ENCODE peak calls at places on chromosomes 6 and 20, in seven cellular contexts. One of them, this sample, is unnamed.

GRCh38 chr6:157058574-157058973 is 264.7 kb downstream of the TMEM242 start:
- DNase-seq in stimulated activated CD4-positive, alpha-beta T cell treated with anti-CD3 and anti-CD28 coated beads, Interleukin-1b, Interleukin-23, amount 100 ng/mL, for 1 hour: no peak
- DNase-seq in PC-3: no peak
- DNase-seq in activated CD4-positive, alpha-beta T cell treated with anti-CD3 and anti-CD28 coated beads for 24 hours: no peak
- DNase-seq in foreskin melanocyte: no peak
- DNase-seq in transverse colon: no peak
- DNase-seq in RKO: no peak
- DNase-seq in this sample: no peak

GRCh38 chr6:169738972-169739529 is 12.3 kb downstream of the DYNLT2 start:
- DNase-seq in RKO: no peak
- DNase-seq in stimulated activated CD4-positive, alpha-beta T cell treated with anti-CD3 and anti-CD28 coated beads, Interleukin-1b, Interleukin-23, amount 100 ng/mL, for 1 hour: no peak
- DNase-seq in transverse colon: no peak
- DNase-seq in foreskin melanocyte: no peak
- DNase-seq in activated CD4-positive, alpha-beta T cell treated with anti-CD3 and anti-CD28 coated beads for 24 hours: no peak
- DNase-seq in PC-3: no peak
- DNase-seq in this sample: no peak

GRCh38 chr6:71433441-71433840 is 144.8 kb downstream of the OGFRL1 start:
- DNase-seq in RKO: no peak
- DNase-seq in stimulated activated CD4-positive, alpha-beta T cell treated with anti-CD3 and anti-CD28 coated beads, Interleukin-1b, Interleukin-23, amount 100 ng/mL, for 1 hour: no peak
- DNase-seq in foreskin melanocyte: no peak
- DNase-seq in activated CD4-positive, alpha-beta T cell treated with anti-CD3 and anti-CD28 coated beads for 24 hours: no peak
- DNase-seq in PC-3: no peak
- DNase-seq in transverse colon: no peak
- DNase-seq in this sample: no peak

GRCh38 chr6:36780517-36781210 is 58.6 kb downstream of the CPNE5 start:
- DNase-seq in activated CD4-positive, alpha-beta T cell treated with anti-CD3 and anti-CD28 coated beads for 24 hours: no peak
- DNase-seq in foreskin melanocyte: no peak
- DNase-seq in transverse colon: no peak
- DNase-seq in PC-3: no peak
- DNase-seq in RKO: no peak
- DNase-seq in stimulated activated CD4-positive, alpha-beta T cell treated with anti-CD3 and anti-CD28 coated beads, Interleukin-1b, Interleukin-23, amount 100 ng/mL, for 1 hour: no peak
- DNase-seq in this sample: no peak

GRCh38 chr6:71478834-71479541 is 190.4 kb downstream of the OGFRL1 start:
- DNase-seq in activated CD4-positive, alpha-beta T cell treated with anti-CD3 and anti-CD28 coated beads for 24 hours: no peak
- DNase-seq in foreskin melanocyte: peak
- DNase-seq in stimulated activated CD4-positive, alpha-beta T cell treated with anti-CD3 and anti-CD28 coated beads, Interleukin-1b, Interleukin-23, amount 100 ng/mL, for 1 hour: no peak
- DNase-seq in transverse colon: no peak
- DNase-seq in RKO: peak
- DNase-seq in PC-3: peak
- DNase-seq in this sample: peak

GRCh38 chr6:3612341-3613041 is 139.0 kb downstream of the PXDC1 start:
- DNase-seq in transverse colon: no peak
- DNase-seq in activated CD4-positive, alpha-beta T cell treated with anti-CD3 and anti-CD28 coated beads for 24 hours: no peak
- DNase-seq in stimulated activated CD4-positive, alpha-beta T cell treated with anti-CD3 and anti-CD28 coated beads, Interleukin-1b, Interleukin-23, amount 100 ng/mL, for 1 hour: no peak
- DNase-seq in PC-3: peak
- DNase-seq in RKO: peak
- DNase-seq in foreskin melanocyte: no peak
- DNase-seq in this sample: peak

GRCh38 chr6:5275497-5275896 is 14.2 kb downstream of the FARS2 start:
- DNase-seq in RKO: no peak
- DNase-seq in PC-3: peak
- DNase-seq in activated CD4-positive, alpha-beta T cell treated with anti-CD3 and anti-CD28 coated beads for 24 hours: no peak
- DNase-seq in stimulated activated CD4-positive, alpha-beta T cell treated with anti-CD3 and anti-CD28 coated beads, Interleukin-1b, Interleukin-23, amount 100 ng/mL, for 1 hour: no peak
- DNase-seq in transverse colon: no peak
- DNase-seq in foreskin melanocyte: no peak
- DNase-seq in this sample: no peak

GRCh38 chr6:16322666-16323312 is 84.4 kb downstream of the GMPR start:
- DNase-seq in PC-3: peak
- DNase-seq in RKO: peak
- DNase-seq in foreskin melanocyte: no peak
- DNase-seq in transverse colon: peak
- DNase-seq in activated CD4-positive, alpha-beta T cell treated with anti-CD3 and anti-CD28 coated beads for 24 hours: peak
- DNase-seq in stimulated activated CD4-positive, alpha-beta T cell treated with anti-CD3 and anti-CD28 coated beads, Interleukin-1b, Interleukin-23, amount 100 ng/mL, for 1 hour: peak
- DNase-seq in this sample: peak

GRCh38 chr6:3426817-3427739 is 29.8 kb downstream of the SLC22A23 start:
- DNase-seq in PC-3: no peak
- DNase-seq in RKO: no peak
- DNase-seq in transverse colon: no peak
- DNase-seq in stimulated activated CD4-positive, alpha-beta T cell treated with anti-CD3 and anti-CD28 coated beads, Interleukin-1b, Interleukin-23, amount 100 ng/mL, for 1 hour: no peak
- DNase-seq in foreskin melanocyte: no peak
- DNase-seq in activated CD4-positive, alpha-beta T cell treated with anti-CD3 and anti-CD28 coated beads for 24 hours: no peak
- DNase-seq in this sample: no peak

GRCh38 chr6:62808575-62809293 is 402.5 kb upstream of the FKBP1C start:
- DNase-seq in RKO: no peak
- DNase-seq in PC-3: no peak
- DNase-seq in transverse colon: peak
- DNase-seq in activated CD4-positive, alpha-beta T cell treated with anti-CD3 and anti-CD28 coated beads for 24 hours: no peak
- DNase-seq in stimulated activated CD4-positive, alpha-beta T cell treated with anti-CD3 and anti-CD28 coated beads, Interleukin-1b, Interleukin-23, amount 100 ng/mL, for 1 hour: no peak
- DNase-seq in foreskin melanocyte: no peak
- DNase-seq in this sample: no peak

GRCh38 chr20:41632896-41633295 is 14.7 kb upstream of the CHD6 start:
- DNase-seq in PC-3: no peak
- DNase-seq in foreskin melanocyte: no peak
- DNase-seq in RKO: peak
- DNase-seq in activated CD4-positive, alpha-beta T cell treated with anti-CD3 and anti-CD28 coated beads for 24 hours: no peak
- DNase-seq in stimulated activated CD4-positive, alpha-beta T cell treated with anti-CD3 and anti-CD28 coated beads, Interleukin-1b, Interleukin-23, amount 100 ng/mL, for 1 hour: no peak
- DNase-seq in transverse colon: no peak
- DNase-seq in this sample: peak